ENCODE peak calls at places on chromosomes 4 and X, in seven cellular contexts. One of them, this sample, is unnamed.
A peak's percentile ranks its signal among the peaks of the same experiment; 100 is the strongest.

GRCh38 chrX:56211701-56212100 is 20.5 kb upstream of the KLF8 start:
- DNase-seq in esophagus squamous epithelium: no peak
- DNase-seq in BJ: no peak
- DNase-seq in H1: no peak
- DNase-seq in activated CD8-positive, alpha-beta T cell treated with anti-CD3 and anti-CD28 coated beads for 36 hours: no peak
- DNase-seq in cardiac fibroblast: no peak
- DNase-seq in progenitor cell of endocrine pancreas: no peak
- DNase-seq in this sample: no peak

GRCh38 chr4:182212211-182212761 is 30.9 kb upstream of the TENM3 start:
- DNase-seq in progenitor cell of endocrine pancreas: no peak
- DNase-seq in BJ: peak; percentile 46
- DNase-seq in cardiac fibroblast: no peak
- DNase-seq in H1: no peak
- DNase-seq in activated CD8-positive, alpha-beta T cell treated with anti-CD3 and anti-CD28 coated beads for 36 hours: no peak
- DNase-seq in esophagus squamous epithelium: no peak
- DNase-seq in this sample: no peak

GRCh38 chrX:115449742-115450141 is 111.2 kb upstream of the PLS3 start:
- DNase-seq in BJ: peak; percentile 4
- DNase-seq in esophagus squamous epithelium: no peak
- DNase-seq in H1: no peak
- DNase-seq in activated CD8-positive, alpha-beta T cell treated with anti-CD3 and anti-CD28 coated beads for 36 hours: no peak
- DNase-seq in progenitor cell of endocrine pancreas: no peak
- DNase-seq in cardiac fibroblast: peak; percentile 77
- DNase-seq in this sample: no peak

GRCh38 chr4:142567199-142567598 is 278.9 kb downstream of the INPP4B start:
- DNase-seq in activated CD8-positive, alpha-beta T cell treated with anti-CD3 and anti-CD28 coated beads for 36 hours: peak; percentile 38
- DNase-seq in progenitor cell of endocrine pancreas: no peak
- DNase-seq in BJ: no peak
- DNase-seq in cardiac fibroblast: no peak
- DNase-seq in esophagus squamous epithelium: no peak
- DNase-seq in H1: peak; percentile 49
- DNase-seq in this sample: no peak

GRCh38 chr4:85446462-85446861 is 28.5 kb upstream of the ARHGAP24 start:
- DNase-seq in esophagus squamous epithelium: no peak
- DNase-seq in activated CD8-positive, alpha-beta T cell treated with anti-CD3 and anti-CD28 coated beads for 36 hours: no peak
- DNase-seq in BJ: no peak
- DNase-seq in progenitor cell of endocrine pancreas: no peak
- DNase-seq in cardiac fibroblast: no peak
- DNase-seq in H1: no peak
- DNase-seq in this sample: no peak

GRCh38 chrX:102129473-102129872 is 4.0 kb downstream of the TCEAL2 start:
- DNase-seq in H1: no peak
- DNase-seq in cardiac fibroblast: peak; percentile 26
- DNase-seq in activated CD8-positive, alpha-beta T cell treated with anti-CD3 and anti-CD28 coated beads for 36 hours: no peak
- DNase-seq in progenitor cell of endocrine pancreas: no peak
- DNase-seq in BJ: no peak
- DNase-seq in esophagus squamous epithelium: no peak
- DNase-seq in this sample: no peak

GRCh38 chr4:4901877-4902276 is 42.4 kb downstream of the MSX1 start:
- DNase-seq in H1: no peak
- DNase-seq in progenitor cell of endocrine pancreas: no peak
- DNase-seq in BJ: no peak
- DNase-seq in cardiac fibroblast: no peak
- DNase-seq in activated CD8-positive, alpha-beta T cell treated with anti-CD3 and anti-CD28 coated beads for 36 hours: no peak
- DNase-seq in esophagus squamous epithelium: no peak
- DNase-seq in this sample: no peak

GRCh38 chrX:135340827-135341226 is 31.5 kb downstream of the ETDC start:
- DNase-seq in esophagus squamous epithelium: no peak
- DNase-seq in activated CD8-positive, alpha-beta T cell treated with anti-CD3 and anti-CD28 coated beads for 36 hours: no peak
- DNase-seq in progenitor cell of endocrine pancreas: no peak
- DNase-seq in H1: no peak
- DNase-seq in cardiac fibroblast: peak; percentile 39
- DNase-seq in BJ: peak; percentile 44
- DNase-seq in this sample: no peak

GRCh38 chrX:73965833-73966232 is 338.1 kb upstream of the ZCCHC13 start:
- DNase-seq in esophagus squamous epithelium: no peak
- DNase-seq in BJ: no peak
- DNase-seq in progenitor cell of endocrine pancreas: no peak
- DNase-seq in activated CD8-positive, alpha-beta T cell treated with anti-CD3 and anti-CD28 coated beads for 36 hours: no peak
- DNase-seq in cardiac fibroblast: no peak
- DNase-seq in H1: no peak
- DNase-seq in this sample: no peak

DNA sequence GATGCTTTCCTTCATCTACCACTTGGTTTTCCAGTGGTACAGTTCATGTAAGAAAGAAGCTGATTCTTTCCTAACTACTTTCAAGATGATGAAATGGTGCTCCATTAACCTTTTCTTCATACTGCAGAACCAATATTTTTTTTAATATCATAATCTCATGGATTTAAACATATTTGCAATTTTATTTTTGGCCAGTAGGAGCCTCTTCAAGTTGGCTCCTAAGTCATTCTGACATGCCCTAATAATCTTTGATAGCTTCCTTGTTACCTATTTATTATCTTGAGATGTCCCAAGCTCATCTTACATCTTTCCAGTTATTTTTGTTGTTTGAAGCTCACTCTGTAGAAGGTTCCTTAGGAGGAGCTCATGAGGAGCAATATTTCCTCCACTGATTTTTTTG is 170.2 kb downstream of the APBB2 start:
- DNase-seq in activated CD8-positive, alpha-beta T cell treated with anti-CD3 and anti-CD28 coated beads for 36 hours: no peak
- DNase-seq in H1: no peak
- DNase-seq in progenitor cell of endocrine pancreas: no peak
- DNase-seq in BJ: no peak
- DNase-seq in esophagus squamous epithelium: no peak
- DNase-seq in cardiac fibroblast: peak; percentile 43
- DNase-seq in this sample: no peak
- TF ChIP-seq CTCF in activated CD8-positive, alpha-beta T cell treated with anti-CD3 and anti-CD28 coated beads for 36 hours: no peak
- TF ChIP-seq CTCF in H1: no peak
- TF ChIP-seq CTCF in progenitor cell of endocrine pancreas: no peak
- TF ChIP-seq CTCF in BJ: no peak
- TF ChIP-seq CTCF in esophagus squamous epithelium: no peak
- TF ChIP-seq CTCF in cardiac fibroblast: no peak
- TF ChIP-seq CTCF in this sample: peak; percentile 46

GRCh38 chrX:142201113-142201512 is 4.0 kb downstream of the MAGEC2 start:
- DNase-seq in progenitor cell of endocrine pancreas: no peak
- DNase-seq in BJ: no peak
- DNase-seq in activated CD8-positive, alpha-beta T cell treated with anti-CD3 and anti-CD28 coated beads for 36 hours: no peak
- DNase-seq in H1: no peak
- DNase-seq in esophagus squamous epithelium: no peak
- DNase-seq in cardiac fibroblast: no peak
- DNase-seq in this sample: no peak

GRCh38 chrX:142204522-142205433 is at the start of gene MAGEC2:
- DNase-seq in esophagus squamous epithelium: no peak
- DNase-seq in cardiac fibroblast: no peak
- DNase-seq in BJ: no peak
- DNase-seq in H1: no peak
- DNase-seq in activated CD8-positive, alpha-beta T cell treated with anti-CD3 and anti-CD28 coated beads for 36 hours: no peak
- DNase-seq in progenitor cell of endocrine pancreas: no peak
- DNase-seq in this sample: no peak
- TF ChIP-seq CTCF in esophagus squamous epithelium: no peak
- TF ChIP-seq CTCF in cardiac fibroblast: no peak
- TF ChIP-seq CTCF in BJ: no peak
- TF ChIP-seq CTCF in H1: no peak
- TF ChIP-seq CTCF in activated CD8-positive, alpha-beta T cell treated with anti-CD3 and anti-CD28 coated beads for 36 hours: no peak
- TF ChIP-seq CTCF in progenitor cell of endocrine pancreas: no peak
- TF ChIP-seq CTCF in this sample: no peak

DNA sequence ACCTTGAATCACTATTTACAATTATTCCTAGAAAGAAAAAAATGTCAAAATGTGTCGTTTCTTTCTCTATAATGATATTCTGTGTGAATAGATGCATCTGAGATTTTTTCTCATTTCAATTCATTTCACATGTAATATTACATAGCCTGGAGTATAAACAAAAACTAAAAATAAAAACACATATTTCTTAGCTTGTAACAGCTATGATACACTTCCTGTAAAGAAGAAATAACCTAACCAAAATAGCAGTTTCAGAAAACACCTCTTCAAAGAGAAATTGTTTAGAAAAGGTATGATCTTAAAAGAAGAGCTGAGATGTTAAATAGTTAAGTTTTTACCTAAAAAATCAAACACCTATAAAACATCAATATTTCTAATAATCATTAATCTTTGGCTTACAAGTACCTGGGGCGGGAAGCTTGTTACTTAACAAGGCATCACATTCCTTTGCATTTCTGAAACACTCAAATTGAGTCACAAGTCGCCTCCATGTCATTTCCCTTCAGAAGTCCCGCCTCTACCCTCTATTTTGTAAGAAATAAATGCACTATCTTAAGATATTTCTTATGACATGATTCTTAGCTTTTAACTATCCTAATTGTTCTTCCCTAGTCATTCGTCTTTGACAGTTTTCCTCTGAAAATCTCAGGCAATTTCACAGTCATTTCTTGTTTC is 76.5 kb downstream of the PCDH18 start:
- DNase-seq in esophagus squamous epithelium: no peak
- DNase-seq in progenitor cell of endocrine pancreas: no peak
- DNase-seq in activated CD8-positive, alpha-beta T cell treated with anti-CD3 and anti-CD28 coated beads for 36 hours: no peak
- DNase-seq in BJ: no peak
- DNase-seq in cardiac fibroblast: no peak
- DNase-seq in H1: no peak
- DNase-seq in this sample: no peak
- TF ChIP-seq CTCF in esophagus squamous epithelium: no peak
- TF ChIP-seq CTCF in progenitor cell of endocrine pancreas: no peak
- TF ChIP-seq CTCF in activated CD8-positive, alpha-beta T cell treated with anti-CD3 and anti-CD28 coated beads for 36 hours: no peak
- TF ChIP-seq CTCF in BJ: no peak
- TF ChIP-seq CTCF in cardiac fibroblast: no peak
- TF ChIP-seq CTCF in H1: no peak
- TF ChIP-seq CTCF in this sample: no peak

GRCh38 chrX:8083276-8083675 is 87.8 kb downstream of the VCX2 start:
- DNase-seq in cardiac fibroblast: no peak
- DNase-seq in activated CD8-positive, alpha-beta T cell treated with anti-CD3 and anti-CD28 coated beads for 36 hours: no peak
- DNase-seq in esophagus squamous epithelium: no peak
- DNase-seq in BJ: no peak
- DNase-seq in progenitor cell of endocrine pancreas: no peak
- DNase-seq in H1: no peak
- DNase-seq in this sample: no peak

GRCh38 chrX:8084023-8084422 is 87.0 kb downstream of the VCX2 start:
- DNase-seq in progenitor cell of endocrine pancreas: no peak
- DNase-seq in H1: no peak
- DNase-seq in cardiac fibroblast: peak; percentile 3
- DNase-seq in BJ: no peak
- DNase-seq in activated CD8-positive, alpha-beta T cell treated with anti-CD3 and anti-CD28 coated beads for 36 hours: no peak
- DNase-seq in esophagus squamous epithelium: no peak
- DNase-seq in this sample: no peak
- TF ChIP-seq CTCF in progenitor cell of endocrine pancreas: no peak
- TF ChIP-seq CTCF in H1: no peak
- TF ChIP-seq CTCF in cardiac fibroblast: no peak
- TF ChIP-seq CTCF in BJ: no peak
- TF ChIP-seq CTCF in activated CD8-positive, alpha-beta T cell treated with anti-CD3 and anti-CD28 coated beads for 36 hours: no peak
- TF ChIP-seq CTCF in esophagus squamous epithelium: no peak
- TF ChIP-seq CTCF in this sample: no peak

GRCh38 chr4:48963042-48963679 is 22.9 kb upstream of the CWH43 start:
- DNase-seq in progenitor cell of endocrine pancreas: peak; percentile 55
- DNase-seq in activated CD8-positive, alpha-beta T cell treated with anti-CD3 and anti-CD28 coated beads for 36 hours: peak; percentile 80
- DNase-seq in BJ: no peak
- DNase-seq in cardiac fibroblast: peak; percentile 94
- DNase-seq in H1: peak; percentile 64
- DNase-seq in esophagus squamous epithelium: no peak
- DNase-seq in this sample: peak; percentile 76
- TF ChIP-seq CTCF in progenitor cell of endocrine pancreas: peak; percentile 98
- TF ChIP-seq CTCF in activated CD8-positive, alpha-beta T cell treated with anti-CD3 and anti-CD28 coated beads for 36 hours: peak; percentile 98
- TF ChIP-seq CTCF in BJ: peak; percentile 98
- TF ChIP-seq CTCF in cardiac fibroblast: peak; percentile 97
- TF ChIP-seq CTCF in H1: peak; percentile 100
- TF ChIP-seq CTCF in esophagus squamous epithelium: peak; percentile 95
- TF ChIP-seq CTCF in this sample: peak; percentile 96